ENCODE peak calls at places on chromosomes 2 and 18, in ten cellular contexts. One of them, this sample, is unnamed.

GRCh38 chr2:26346454-26347053 is at the start of gene ADGRF3:
- DNase-seq in MM.1S: peak; percentile 63
- DNase-seq in effector memory CD4-positive, alpha-beta T cell: peak; percentile 63
- DNase-seq in fibroblast of lung: peak; percentile 30
- DNase-seq in BE2C: peak; percentile 75
- DNase-seq in SK-N-SH: peak; percentile 70
- DNase-seq in neural progenitor cell: peak; percentile 79
- DNase-seq in SJCRH30: peak; percentile 74
- DNase-seq in right lobe of liver: peak; percentile 73
- DNase-seq in sigmoid colon: peak; percentile 72
- DNase-seq in this sample: peak; percentile 41

GRCh38 chr2:152874955-152875354 is 156.5 kb downstream of the ARL6IP6 start:
- DNase-seq in MM.1S: no peak
- DNase-seq in effector memory CD4-positive, alpha-beta T cell: no peak
- DNase-seq in fibroblast of lung: peak; percentile 50
- DNase-seq in BE2C: no peak
- DNase-seq in SK-N-SH: no peak
- DNase-seq in neural progenitor cell: no peak
- DNase-seq in SJCRH30: no peak
- DNase-seq in right lobe of liver: no peak
- DNase-seq in sigmoid colon: no peak
- DNase-seq in this sample: no peak

GRCh38 chr18:31199190-31199769 is 36.6 kb upstream of the DSC1 start:
- DNase-seq in MM.1S: no peak
- DNase-seq in effector memory CD4-positive, alpha-beta T cell: no peak
- DNase-seq in fibroblast of lung: peak; percentile 39
- DNase-seq in BE2C: no peak
- DNase-seq in SK-N-SH: no peak
- DNase-seq in neural progenitor cell: no peak
- DNase-seq in SJCRH30: no peak
- DNase-seq in right lobe of liver: no peak
- DNase-seq in sigmoid colon: no peak
- DNase-seq in this sample: peak; percentile 55

GRCh38 chr2:166700079-166700478 is 188.2 kb upstream of the XIRP2 start:
- DNase-seq in MM.1S: no peak
- DNase-seq in effector memory CD4-positive, alpha-beta T cell: no peak
- DNase-seq in fibroblast of lung: no peak
- DNase-seq in BE2C: no peak
- DNase-seq in SK-N-SH: peak; percentile 11
- DNase-seq in neural progenitor cell: no peak
- DNase-seq in SJCRH30: no peak
- DNase-seq in right lobe of liver: no peak
- DNase-seq in sigmoid colon: no peak
- DNase-seq in this sample: no peak

GRCh38 chr2:144508162-144508765 is 11.7 kb downstream of the ZEB2 start:
- DNase-seq in MM.1S: no peak
- DNase-seq in effector memory CD4-positive, alpha-beta T cell: no peak
- DNase-seq in fibroblast of lung: no peak
- DNase-seq in BE2C: no peak
- DNase-seq in SK-N-SH: no peak
- DNase-seq in neural progenitor cell: no peak
- DNase-seq in SJCRH30: no peak
- DNase-seq in right lobe of liver: no peak
- DNase-seq in sigmoid colon: no peak
- DNase-seq in this sample: no peak

GRCh38 chr2:161337247-161337646 is 29.0 kb downstream of the PSMD14 start:
- DNase-seq in MM.1S: no peak
- DNase-seq in effector memory CD4-positive, alpha-beta T cell: no peak
- DNase-seq in fibroblast of lung: no peak
- DNase-seq in BE2C: no peak
- DNase-seq in SK-N-SH: peak; percentile 56
- DNase-seq in neural progenitor cell: no peak
- DNase-seq in SJCRH30: no peak
- DNase-seq in right lobe of liver: no peak
- DNase-seq in sigmoid colon: no peak
- DNase-seq in this sample: no peak

GRCh38 chr18:36314754-36315153 is 17.2 kb downstream of the FHOD3 start:
- DNase-seq in MM.1S: no peak
- DNase-seq in effector memory CD4-positive, alpha-beta T cell: no peak
- DNase-seq in fibroblast of lung: peak; percentile 95
- DNase-seq in BE2C: no peak
- DNase-seq in SK-N-SH: no peak
- DNase-seq in neural progenitor cell: no peak
- DNase-seq in SJCRH30: no peak
- DNase-seq in right lobe of liver: no peak
- DNase-seq in sigmoid colon: no peak
- DNase-seq in this sample: no peak

GRCh38 chr2:2846379-2847130 is 515.5 kb upstream of the MYT1L start:
- DNase-seq in MM.1S: no peak
- DNase-seq in effector memory CD4-positive, alpha-beta T cell: no peak
- DNase-seq in fibroblast of lung: no peak
- DNase-seq in BE2C: peak; percentile 75
- DNase-seq in SK-N-SH: peak; percentile 81
- DNase-seq in neural progenitor cell: no peak
- DNase-seq in SJCRH30: peak; percentile 45
- DNase-seq in right lobe of liver: no peak
- DNase-seq in sigmoid colon: peak; percentile 76
- DNase-seq in this sample: no peak

GRCh38 chr2:186868344-186868743 is 19.4 kb upstream of the ZSWIM2 start:
- DNase-seq in MM.1S: no peak
- DNase-seq in effector memory CD4-positive, alpha-beta T cell: no peak
- DNase-seq in fibroblast of lung: peak; percentile 22
- DNase-seq in BE2C: no peak
- DNase-seq in SK-N-SH: peak; percentile 32
- DNase-seq in neural progenitor cell: no peak
- DNase-seq in SJCRH30: no peak
- DNase-seq in right lobe of liver: no peak
- DNase-seq in sigmoid colon: no peak
- DNase-seq in this sample: no peak

GRCh38 chr18:6835345-6835744 is 105.8 kb downstream of the ARHGAP28 start:
- DNase-seq in MM.1S: no peak
- DNase-seq in effector memory CD4-positive, alpha-beta T cell: no peak
- DNase-seq in fibroblast of lung: no peak
- DNase-seq in BE2C: no peak
- DNase-seq in SK-N-SH: no peak
- DNase-seq in neural progenitor cell: no peak
- DNase-seq in SJCRH30: no peak
- DNase-seq in right lobe of liver: no peak
- DNase-seq in sigmoid colon: no peak
- DNase-seq in this sample: no peak

GRCh38 chr2:127052068-127052770 is 54.7 kb downstream of the BIN1 start:
- DNase-seq in MM.1S: no peak
- DNase-seq in effector memory CD4-positive, alpha-beta T cell: no peak
- DNase-seq in fibroblast of lung: no peak
- DNase-seq in BE2C: peak; percentile 15
- DNase-seq in SK-N-SH: peak; percentile 29
- DNase-seq in neural progenitor cell: no peak
- DNase-seq in SJCRH30: no peak
- DNase-seq in right lobe of liver: peak; percentile 22
- DNase-seq in sigmoid colon: peak; percentile 60
- DNase-seq in this sample: no peak

GRCh38 chr2:95836151-95836550 is 155.5 kb downstream of the ANKRD36C start:
- DNase-seq in MM.1S: no peak
- DNase-seq in effector memory CD4-positive, alpha-beta T cell: no peak
- DNase-seq in fibroblast of lung: no peak
- DNase-seq in BE2C: no peak
- DNase-seq in SK-N-SH: no peak
- DNase-seq in neural progenitor cell: no peak
- DNase-seq in SJCRH30: no peak
- DNase-seq in right lobe of liver: no peak
- DNase-seq in sigmoid colon: no peak
- DNase-seq in this sample: no peak
- H3K36me3 ChIP-seq in MM.1S: no peaks in the 10 kb centered on the region
- H3K36me3 ChIP-seq in effector memory CD4-positive, alpha-beta T cell: peaks cover 9% of the 10 kb centered on the region
- H3K36me3 ChIP-seq in fibroblast of lung: no peaks in the 10 kb centered on the region
- H3K36me3 ChIP-seq in BE2C: no peaks in the 10 kb centered on the region
- H3K36me3 ChIP-seq in SK-N-SH: no peaks in the 10 kb centered on the region
- H3K36me3 ChIP-seq in neural progenitor cell: no peaks in the 10 kb centered on the region
- H3K36me3 ChIP-seq in SJCRH30: no peaks in the 10 kb centered on the region
- H3K36me3 ChIP-seq in right lobe of liver: no peaks in the 10 kb centered on the region
- H3K36me3 ChIP-seq in sigmoid colon: peaks cover 8% of the 10 kb centered on the region
- H3K36me3 ChIP-seq in this sample: no peaks in the 10 kb centered on the region

DNA sequence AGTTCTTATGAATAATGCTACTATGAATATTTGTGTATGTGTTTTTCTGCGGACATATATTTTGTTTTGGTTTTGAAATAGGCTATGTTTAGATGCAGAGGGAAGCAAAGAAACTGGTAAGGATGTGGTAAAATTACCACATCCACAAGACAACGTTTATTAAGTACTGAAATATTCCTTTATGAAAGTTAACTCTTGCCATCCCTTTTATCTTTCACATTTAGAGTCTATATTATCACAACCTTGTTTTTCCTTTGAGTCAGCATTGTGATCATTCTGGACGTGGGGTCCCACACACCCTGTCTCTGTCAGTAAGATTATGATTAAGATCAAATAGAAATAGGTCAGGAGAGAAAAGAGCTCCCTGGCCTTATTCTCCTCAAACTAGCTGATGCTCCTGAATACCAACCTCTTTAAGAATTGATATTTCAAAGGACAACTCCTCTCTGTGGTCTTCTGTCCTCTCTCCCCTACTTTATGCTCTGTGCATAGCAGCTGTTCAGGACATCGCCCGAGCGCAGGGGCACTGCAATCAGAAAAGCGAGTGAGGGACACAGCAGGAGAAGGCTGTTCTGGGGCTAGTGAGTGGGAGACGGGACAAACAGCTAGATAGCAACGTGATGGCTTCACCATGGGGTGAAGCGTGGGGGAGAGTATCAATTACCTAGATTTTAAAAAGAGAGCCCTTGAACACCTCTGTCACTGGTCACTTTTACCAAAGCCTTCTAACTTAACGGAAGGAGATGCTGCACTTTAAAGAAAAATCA is 12.2 kb downstream of the METAP1D start:
- DNase-seq in MM.1S: no peak
- DNase-seq in effector memory CD4-positive, alpha-beta T cell: no peak
- DNase-seq in fibroblast of lung: no peak
- DNase-seq in BE2C: no peak
- DNase-seq in SK-N-SH: no peak
- DNase-seq in neural progenitor cell: no peak
- DNase-seq in SJCRH30: peak; percentile 46
- DNase-seq in right lobe of liver: no peak
- DNase-seq in sigmoid colon: no peak
- DNase-seq in this sample: no peak
- H3K4me1 ChIP-seq in MM.1S: no peaks in the 10 kb centered on the region
- H3K4me1 ChIP-seq in effector memory CD4-positive, alpha-beta T cell: no peaks in the 10 kb centered on the region
- H3K4me1 ChIP-seq in fibroblast of lung: no peaks in the 10 kb centered on the region
- H3K4me1 ChIP-seq in BE2C: no peaks in the 10 kb centered on the region
- H3K4me1 ChIP-seq in SK-N-SH: no peaks in the 10 kb centered on the region
- H3K4me1 ChIP-seq in neural progenitor cell: no peaks in the 10 kb centered on the region
- H3K4me1 ChIP-seq in SJCRH30: peaks cover 9% of the 10 kb centered on the region
- H3K4me1 ChIP-seq in right lobe of liver: no peaks in the 10 kb centered on the region
- H3K4me1 ChIP-seq in sigmoid colon: no peaks in the 10 kb centered on the region
- H3K4me1 ChIP-seq in this sample: peaks cover 25% of the 10 kb centered on the region

DNA sequence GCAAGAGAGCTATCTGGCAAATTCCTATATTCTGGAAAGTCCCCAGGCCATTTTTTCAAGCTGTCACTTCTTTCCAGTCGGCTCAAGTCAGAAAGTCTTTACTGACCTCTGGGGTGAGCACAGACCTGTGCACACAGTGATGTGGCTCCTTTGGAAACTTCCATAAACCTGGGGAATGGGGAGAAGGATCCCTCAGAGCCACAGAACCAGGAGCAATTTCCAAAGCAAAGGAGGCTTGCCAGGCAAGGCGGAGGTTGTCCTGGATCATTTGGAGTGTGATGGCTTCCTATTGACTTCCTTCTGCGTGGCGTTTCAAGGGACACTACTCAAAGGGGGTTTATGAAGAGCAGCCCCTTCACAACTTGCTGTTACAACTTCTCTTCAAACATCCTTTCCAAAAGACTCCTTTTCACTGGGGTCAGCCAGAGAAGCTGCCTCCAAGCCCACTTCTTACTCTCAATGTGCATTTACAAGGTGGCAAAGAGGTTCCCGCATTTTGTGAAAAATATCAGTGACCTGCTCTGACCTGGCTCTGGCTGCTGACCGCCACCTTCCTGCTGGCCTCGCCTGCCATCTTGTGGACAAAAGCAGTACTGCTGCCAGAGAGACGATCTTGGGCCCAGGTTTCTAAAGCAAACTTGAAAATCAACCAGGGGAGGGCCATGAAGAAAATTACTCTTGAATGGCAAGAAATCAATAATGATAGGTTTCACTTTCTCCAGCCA is 18.2 kb upstream of the TMEM247 start:
- DNase-seq in MM.1S: peak; percentile 72
- DNase-seq in effector memory CD4-positive, alpha-beta T cell: peak; percentile 66
- DNase-seq in fibroblast of lung: peak; percentile 36
- DNase-seq in BE2C: peak; percentile 73
- DNase-seq in SK-N-SH: peak; percentile 79
- DNase-seq in neural progenitor cell: peak; percentile 68
- DNase-seq in SJCRH30: peak; percentile 68
- DNase-seq in right lobe of liver: peak; percentile 74
- DNase-seq in sigmoid colon: peak; percentile 86
- DNase-seq in this sample: peak; percentile 84
- H3K4me3 ChIP-seq in MM.1S: no peak overlapping the region
- H3K4me3 ChIP-seq in effector memory CD4-positive, alpha-beta T cell: no peak overlapping the region
- H3K4me3 ChIP-seq in fibroblast of lung: no peak overlapping the region
- H3K4me3 ChIP-seq in BE2C: no peak overlapping the region
- H3K4me3 ChIP-seq in SK-N-SH: no peak overlapping the region
- H3K4me3 ChIP-seq in neural progenitor cell: no peak overlapping the region
- H3K4me3 ChIP-seq in SJCRH30: peak overlapping the region; percentile 4
- H3K4me3 ChIP-seq in right lobe of liver: no peak overlapping the region
- H3K4me3 ChIP-seq in sigmoid colon: no peak overlapping the region
- H3K4me3 ChIP-seq in this sample: no peak overlapping the region

GRCh38 chr2:7667260-7667757 is 750.1 kb downstream of the RNF144A start:
- DNase-seq in MM.1S: no peak
- DNase-seq in effector memory CD4-positive, alpha-beta T cell: no peak
- DNase-seq in fibroblast of lung: no peak
- DNase-seq in BE2C: no peak
- DNase-seq in SK-N-SH: no peak
- DNase-seq in neural progenitor cell: no peak
- DNase-seq in SJCRH30: no peak
- DNase-seq in right lobe of liver: no peak
- DNase-seq in sigmoid colon: no peak
- DNase-seq in this sample: no peak

GRCh38 chr2:7666561-7667259 is 749.5 kb downstream of the RNF144A start:
- DNase-seq in MM.1S: no peak
- DNase-seq in effector memory CD4-positive, alpha-beta T cell: no peak
- DNase-seq in fibroblast of lung: no peak
- DNase-seq in BE2C: peak; percentile 12
- DNase-seq in SK-N-SH: no peak
- DNase-seq in neural progenitor cell: no peak
- DNase-seq in SJCRH30: no peak
- DNase-seq in right lobe of liver: no peak
- DNase-seq in sigmoid colon: no peak
- DNase-seq in this sample: no peak

GRCh38 chr2:7660816-7661215 is 743.6 kb downstream of the RNF144A start:
- DNase-seq in MM.1S: no peak
- DNase-seq in effector memory CD4-positive, alpha-beta T cell: no peak
- DNase-seq in fibroblast of lung: no peak
- DNase-seq in BE2C: no peak
- DNase-seq in SK-N-SH: no peak
- DNase-seq in neural progenitor cell: no peak
- DNase-seq in SJCRH30: no peak
- DNase-seq in right lobe of liver: no peak
- DNase-seq in sigmoid colon: no peak
- DNase-seq in this sample: no peak

GRCh38 chr2:7658486-7658885 is 741.3 kb downstream of the RNF144A start:
- DNase-seq in MM.1S: no peak
- DNase-seq in effector memory CD4-positive, alpha-beta T cell: no peak
- DNase-seq in fibroblast of lung: no peak
- DNase-seq in BE2C: no peak
- DNase-seq in SK-N-SH: no peak
- DNase-seq in neural progenitor cell: no peak
- DNase-seq in SJCRH30: no peak
- DNase-seq in right lobe of liver: no peak
- DNase-seq in sigmoid colon: no peak
- DNase-seq in this sample: no peak

GRCh38 chr2:7661532-7661931 is 744.3 kb downstream of the RNF144A start:
- DNase-seq in MM.1S: no peak
- DNase-seq in effector memory CD4-positive, alpha-beta T cell: no peak
- DNase-seq in fibroblast of lung: no peak
- DNase-seq in BE2C: no peak
- DNase-seq in SK-N-SH: no peak
- DNase-seq in neural progenitor cell: no peak
- DNase-seq in SJCRH30: no peak
- DNase-seq in right lobe of liver: no peak
- DNase-seq in sigmoid colon: no peak
- DNase-seq in this sample: no peak
- H3K36me3 ChIP-seq in MM.1S: no peaks in the 10 kb centered on the region
- H3K36me3 ChIP-seq in effector memory CD4-positive, alpha-beta T cell: no peaks in the 10 kb centered on the region
- H3K36me3 ChIP-seq in fibroblast of lung: no peaks in the 10 kb centered on the region
- H3K36me3 ChIP-seq in BE2C: no peaks in the 10 kb centered on the region
- H3K36me3 ChIP-seq in SK-N-SH: no peaks in the 10 kb centered on the region
- H3K36me3 ChIP-seq in neural progenitor cell: no peaks in the 10 kb centered on the region
- H3K36me3 ChIP-seq in SJCRH30: no peaks in the 10 kb centered on the region
- H3K36me3 ChIP-seq in right lobe of liver: no peaks in the 10 kb centered on the region
- H3K36me3 ChIP-seq in sigmoid colon: no peaks in the 10 kb centered on the region
- H3K36me3 ChIP-seq in this sample: no peaks in the 10 kb centered on the region